ENCODE peak calls at places on chromosomes 16 and 17, in four cellular contexts. One of them, this sample, is unnamed.

GRCh38 chr17:4533522-4534502 is 21.4 kb downstream of the MYBBP1A start:
- DNase-seq in left colon: no peak
- DNase-seq in upper lobe of left lung: peak; percentile 72
- DNase-seq in activated CD4-positive, alpha-beta T cell treated with anti-CD3 and anti-CD28 coated beads for 48 hours: peak; percentile 42
- DNase-seq in this sample: no peak

GRCh38 chr17:46191332-46192210 is 1.7 kb downstream of the KANSL1 start:
- DNase-seq in left colon: peak; percentile 58
- DNase-seq in upper lobe of left lung: no peak
- DNase-seq in activated CD4-positive, alpha-beta T cell treated with anti-CD3 and anti-CD28 coated beads for 48 hours: peak; percentile 52
- DNase-seq in this sample: no peak

GRCh38 chr17:78634154-78634553 is 57.0 kb upstream of the DNAH17 start:
- DNase-seq in left colon: no peak
- DNase-seq in upper lobe of left lung: no peak
- DNase-seq in activated CD4-positive, alpha-beta T cell treated with anti-CD3 and anti-CD28 coated beads for 48 hours: no peak
- DNase-seq in this sample: no peak

GRCh38 chr16:53558665-53559064 is 55.7 kb upstream of the AKTIP start:
- DNase-seq in left colon: no peak
- DNase-seq in upper lobe of left lung: no peak
- DNase-seq in activated CD4-positive, alpha-beta T cell treated with anti-CD3 and anti-CD28 coated beads for 48 hours: no peak
- DNase-seq in this sample: no peak

GRCh38 chr16:89409161-89409711 is 81.1 kb downstream of the ANKRD11 start:
- DNase-seq in left colon: no peak
- DNase-seq in upper lobe of left lung: no peak
- DNase-seq in activated CD4-positive, alpha-beta T cell treated with anti-CD3 and anti-CD28 coated beads for 48 hours: peak; percentile 63
- DNase-seq in this sample: peak; percentile 82

GRCh38 chr17:72931163-72931562 is 161.3 kb downstream of the SLC39A11 start:
- DNase-seq in left colon: no peak
- DNase-seq in upper lobe of left lung: no peak
- DNase-seq in activated CD4-positive, alpha-beta T cell treated with anti-CD3 and anti-CD28 coated beads for 48 hours: peak; percentile 11
- DNase-seq in this sample: no peak

GRCh38 chr17:75102385-75102821 is 7.4 kb upstream of the ARMC7 start:
- DNase-seq in left colon: no peak
- DNase-seq in upper lobe of left lung: no peak
- DNase-seq in activated CD4-positive, alpha-beta T cell treated with anti-CD3 and anti-CD28 coated beads for 48 hours: no peak
- DNase-seq in this sample: no peak

GRCh38 chr17:6603746-6604325 is 36.7 kb downstream of the KIAA0753 start:
- DNase-seq in left colon: no peak
- DNase-seq in upper lobe of left lung: no peak
- DNase-seq in activated CD4-positive, alpha-beta T cell treated with anti-CD3 and anti-CD28 coated beads for 48 hours: no peak
- DNase-seq in this sample: no peak

GRCh38 chr16:75860654-75861053 is 134.4 kb upstream of the CPHXL start:
- DNase-seq in left colon: no peak
- DNase-seq in upper lobe of left lung: no peak
- DNase-seq in activated CD4-positive, alpha-beta T cell treated with anti-CD3 and anti-CD28 coated beads for 48 hours: no peak
- DNase-seq in this sample: no peak

GRCh38 chr16:67965668-67966548 is 2.5 kb downstream of the SLC12A4 start:
- DNase-seq in left colon: no peak
- DNase-seq in upper lobe of left lung: no peak
- DNase-seq in activated CD4-positive, alpha-beta T cell treated with anti-CD3 and anti-CD28 coated beads for 48 hours: no peak
- DNase-seq in this sample: no peak

GRCh38 chr17:8710766-8711165 is 33.9 kb downstream of the CCDC42 start:
- DNase-seq in left colon: no peak
- DNase-seq in upper lobe of left lung: no peak
- DNase-seq in activated CD4-positive, alpha-beta T cell treated with anti-CD3 and anti-CD28 coated beads for 48 hours: no peak
- DNase-seq in this sample: no peak

GRCh38 chr16:66562986-66563385 is 3.3 kb upstream of the CMTM1 start:
- DNase-seq in left colon: no peak
- DNase-seq in upper lobe of left lung: no peak
- DNase-seq in activated CD4-positive, alpha-beta T cell treated with anti-CD3 and anti-CD28 coated beads for 48 hours: no peak
- DNase-seq in this sample: no peak

GRCh38 chr16:63008688-63009087 is 972.5 kb upstream of the CDH8 start:
- DNase-seq in left colon: no peak
- DNase-seq in upper lobe of left lung: no peak
- DNase-seq in activated CD4-positive, alpha-beta T cell treated with anti-CD3 and anti-CD28 coated beads for 48 hours: no peak
- DNase-seq in this sample: no peak

GRCh38 chr17:82247856-82248671 is 19.2 kb downstream of the SLC16A3 start:
- DNase-seq in left colon: no peak
- DNase-seq in upper lobe of left lung: peak; percentile 66
- DNase-seq in activated CD4-positive, alpha-beta T cell treated with anti-CD3 and anti-CD28 coated beads for 48 hours: no peak
- DNase-seq in this sample: no peak

GRCh38 chr17:74037320-74037719 is 166.2 kb upstream of the RPL38 start:
- DNase-seq in left colon: peak; percentile 32
- DNase-seq in upper lobe of left lung: no peak
- DNase-seq in activated CD4-positive, alpha-beta T cell treated with anti-CD3 and anti-CD28 coated beads for 48 hours: no peak
- DNase-seq in this sample: no peak

GRCh38 chr16:89922477-89922883 is 662 bp upstream of the TUBB3 start:
- DNase-seq in left colon: peak; percentile 78
- DNase-seq in upper lobe of left lung: no peak
- DNase-seq in activated CD4-positive, alpha-beta T cell treated with anti-CD3 and anti-CD28 coated beads for 48 hours: peak; percentile 47
- DNase-seq in this sample: no peak